ENCODE peak calls at places on chromosomes 7 and 10, in six cellular contexts. E is SK-N-SH, P is HCT116, V is PC-3, Y is GM23248, A is MM.1S. C is an unnamed sample. For H3K9me2, the result is how much of the 10 kb centered on the place peaks cover.

GRCh38 chr7:142746268-142746667 is 3.0 kb upstream of the PRSS1 start:
- DNase-seq in E (no peak), P (no peak), V (no peak), Y (no peak), A (no peak), C (no peak)

GRCh38 chr10:72375173-72375572 is 20.5 kb upstream of the DNAJB12 start:
- DNase-seq in E (no peak), P (no peak), V (no peak), Y (no peak), A (no peak), C (no peak)

GRCh38 chr10:59880019-59880717 is 26.2 kb downstream of the CCDC6 start:
- DNase-seq in E (no peak), P (no peak), V (no peak), Y (no peak), A (no peak), C (peak)

GRCh38 chr10:43361532-43362190 is 9.8 kb upstream of the FXYD4 start:
- DNase-seq in E (no peak), P (no peak), V (no peak), Y (no peak), A (no peak), C (no peak)

GRCh38 chr7:85554294-85554877 is 367.5 kb upstream of the SEMA3D start:
- DNase-seq in E (peak), P (peak), V (peak), Y (peak), A (peak), C (peak)

GRCh38 chr10:112583236-112583919 is 136.4 kb downstream of the VTI1A start:
- DNase-seq in E (no peak), P (no peak), V (no peak), Y (no peak), A (no peak), C (no peak)

GRCh38 chr10:101301111-101301731 is 52.7 kb upstream of the BTRC start:
- DNase-seq in E (no peak), P (peak), V (peak), Y (peak), A (peak), C (peak)

GRCh38 chr7:925601-926000 is 28.9 kb downstream of the ADAP1 start:
- DNase-seq in E (no peak), P (no peak), V (no peak), Y (no peak), A (no peak), C (no peak)

GRCh38 chr7:50528266-50529092 is 36.7 kb downstream of the DDC start:
- DNase-seq in E (no peak), P (no peak), V (no peak), Y (no peak), A (no peak), C (no peak)

GRCh38 chr10:95660283-95660682 is 3.8 kb upstream of the ALDH18A1 start:
- DNase-seq in E (no peak), P (no peak), V (no peak), Y (peak), A (no peak), C (no peak)

GRCh38 chr7:83849135-83849534 is 200.2 kb upstream of the SEMA3E start:
- DNase-seq in E (no peak), P (no peak), V (no peak), Y (peak), A (no peak), C (no peak)

GRCh38 chr10:21607907-21608306 is 73.9 kb downstream of the MLLT10 start:
- DNase-seq in E (no peak), P (no peak), V (no peak), Y (no peak), A (no peak), C (no peak)

GRCh38 chr10:16999665-17000451 is 129.8 kb downstream of the CUBN start:
- DNase-seq in E (no peak), P (no peak), V (no peak), Y (peak), A (no peak), C (no peak)

GRCh38 chr10:89118091-89118490 is 89.0 kb downstream of the CH25H start:
- DNase-seq in E (no peak), P (peak), V (peak), Y (peak), A (no peak), C (no peak)

GRCh38 chr10:119541459-119542356 is 811 bp downstream of the RGS10 start:
- DNase-seq in E (no peak), P (no peak), V (peak), Y (peak), A (peak), C (peak)

GRCh38 chr10:21525367-21526183 is at the start of gene SKIDA1:
- DNase-seq in E (peak), P (no peak), V (peak), Y (peak), A (peak), C (peak)

GRCh38 chr7:142587578-142588191 is 161.6 kb upstream of the PRSS1 start:
- DNase-seq in E (peak), P (peak), V (peak), Y (peak), A (peak), C (peak)

GRCh38 chr10:31932838-31933237 is 4.2 kb upstream of the ARHGAP12 start:
- DNase-seq in E (no peak), P (no peak), V (peak), Y (peak), A (no peak), C (no peak)

GRCh38 chr7:158256091-158256816 is 331.4 kb downstream of the PTPRN2 start:
- DNase-seq in E (no peak), P (no peak), V (no peak), Y (no peak), A (no peak), C (no peak)

GRCh38 chr7:79376297-79377025 is 77.0 kb downstream of the MAGI2 start:
- DNase-seq in E (no peak), P (no peak), V (no peak), Y (no peak), A (no peak), C (no peak)

GRCh38 chr10:123974406-123974805 is 82.8 kb upstream of the CPXM2 start:
- DNase-seq in E (no peak), P (peak), V (peak), Y (peak), A (no peak), C (no peak)

GRCh38 chr7:87234949-87235348 is 15.4 kb upstream of the TMEM243 start:
- DNase-seq in E (no peak), P (no peak), V (peak), Y (peak), A (no peak), C (no peak)

GRCh38 chr10:114239117-114239993 is at the start of gene VWA2:
- DNase-seq in E (no peak), P (no peak), V (no peak), Y (no peak), A (peak), C (no peak)

GRCh38 chr10:117162093-117163021 is 24.3 kb upstream of the VAX1 start:
- DNase-seq in E (no peak), P (no peak), V (no peak), Y (no peak), A (no peak), C (no peak)

GRCh38 chr10:63083904-63084689 is 49.0 kb upstream of the NRBF2 start:
- DNase-seq in E (peak), P (peak), V (peak), Y (peak), A (peak), C (peak)

GRCh38 chr10:80277016-80277415 is 12.4 kb downstream of the MAT1A start:
- DNase-seq in E (no peak), P (no peak), V (no peak), Y (no peak), A (no peak), C (no peak)

GRCh38 chr7:50679218-50680007 is 103.3 kb downstream of the GRB10 start:
- DNase-seq in E (peak), P (peak), V (peak), Y (peak), A (peak), C (peak)

GRCh38 chr10:87585565-87586514 is 73.8 kb upstream of the PAPSS2 start:
- DNase-seq in E (no peak), P (peak), V (peak), Y (peak), A (no peak), C (no peak)

GRCh38 chr7:69962077-69962855 is 364.0 kb downstream of the AUTS2 start:
- DNase-seq in E (peak), P (no peak), V (no peak), Y (no peak), A (peak), C (no peak)
- H3K9ac ChIP-seq in E (no peak), P (no peak), V (no peak), Y (no peak), A (no peak), C (no peak)

DNA sequence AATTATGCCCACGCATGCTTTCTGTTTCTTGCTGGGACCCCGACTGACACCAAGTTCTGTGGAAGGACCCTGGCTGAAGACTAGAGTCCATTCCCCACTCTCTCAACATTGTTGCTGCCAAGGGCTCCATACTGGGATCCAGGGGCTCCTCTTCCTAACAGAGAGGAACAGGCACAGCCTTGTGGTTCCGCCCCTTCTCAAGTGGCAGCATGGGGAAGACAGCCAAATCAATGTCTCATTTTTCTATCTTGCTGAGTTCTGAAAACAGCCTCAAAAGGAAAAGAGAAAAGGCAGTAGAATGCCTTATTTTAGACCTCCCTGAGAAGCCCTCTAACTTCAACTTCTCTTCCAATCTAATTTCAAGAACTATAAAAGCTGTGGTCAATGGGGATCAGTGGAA is 23.7 kb upstream of the LAMB1 start:
- DNase-seq in E (no peak), P (no peak), V (no peak), Y (peak), A (no peak), C (no peak)
- H2AFZ ChIP-seq in E (peak), P (peak), V (no peak), Y (no peak), A (no peak), C (no peak)

GRCh38 chr7:131898418-131898817 is 342.0 kb upstream of the PODXL start:
- DNase-seq in E (no peak), P (no peak), V (peak), Y (peak), A (no peak), C (no peak)
- H3K9me2 ChIP-seq in E (under half), P (under half), V (under half), Y (under half), A (under half), C (under half)

GRCh38 chr7:34057956-34058355 is 152.6 kb downstream of the BMPER start:
- DNase-seq in E (no peak), P (no peak), V (no peak), Y (no peak), A (no peak), C (no peak)
- H3K9ac ChIP-seq in E (no peak), P (no peak), V (no peak), Y (no peak), A (no peak), C (no peak)

GRCh38 chr7:122311280-122311679 is 6.7 kb upstream of the FEZF1 start:
- DNase-seq in E (no peak), P (no peak), V (no peak), Y (no peak), A (no peak), C (no peak)
- H2AFZ ChIP-seq in E (peak), P (no peak), V (no peak), Y (no peak), A (peak), C (no peak)

GRCh38 chr7:54712777-54713176 is 46.2 kb downstream of the SEC61G start:
- DNase-seq in E (no peak), P (no peak), V (no peak), Y (no peak), A (no peak), C (no peak)
- H3K9me2 ChIP-seq in E (under half), P (under half), V (under half), Y (under half), A (under half), C (under half)

GRCh38 chr7:37218956-37219355 is 229.7 kb downstream of the ELMO1 start:
- DNase-seq in E (no peak), P (no peak), V (no peak), Y (no peak), A (no peak), C (no peak)
- H3K9ac ChIP-seq in E (no peak), P (no peak), V (no peak), Y (no peak), A (no peak), C (no peak)

C was measured in Karpas-422.